ENCODE peak calls at places on chromosomes 5 and 9, in five cellular contexts. T is fibroblast of pulmonary artery, A is lower leg skin, C is fibroblast of lung, M is PC-9. L is an unnamed sample.

GRCh38 chr5:16784088-16784487 is 152.0 kb downstream of the MYO10 start:
- DNase-seq in C (peak), A (no peak), M (no peak), T (peak), L (no peak)

GRCh38 chr5:179818746-179819295 is 1.9 kb upstream of the SQSTM1 start:
- DNase-seq in T (peak), C (peak), M (peak), A (peak), L (peak)

GRCh38 chr5:161288071-161288470 is 258.5 kb downstream of the GABRB2 start:
- DNase-seq in T (no peak), A (no peak), M (no peak), C (no peak), L (no peak)

GRCh38 chr9:36023260-36024048 is 13.3 kb upstream of the RECK start:
- DNase-seq in T (peak), C (peak), M (peak), A (peak), L (peak)

GRCh38 chr9:134666801-134667200 is 25.2 kb downstream of the COL5A1 start:
- DNase-seq in A (no peak), T (peak), C (peak), M (no peak), L (no peak)

GRCh38 chr5:164358531-164359259 is 853.3 kb downstream of the MAT2B start:
- DNase-seq in A (no peak), T (peak), M (no peak), C (peak), L (no peak)

GRCh38 chr5:148972958-148973357 is 89.9 kb downstream of the SH3TC2 start:
- DNase-seq in M (peak), T (peak), A (peak), C (peak), L (no peak)

GRCh38 chr9:76798527-76798926 is 34.3 kb downstream of the PCA3 start:
- DNase-seq in C (no peak), T (no peak), M (no peak), A (no peak), L (no peak)

GRCh38 chr5:14039576-14039975 is 95.1 kb upstream of the DNAH5 start:
- DNase-seq in T (peak), A (no peak), M (peak), C (no peak), L (no peak)

GRCh38 chr5:98308960-98309359 is 464.5 kb upstream of the RGMB start:
- DNase-seq in C (no peak), T (peak), M (no peak), A (no peak), L (no peak)

GRCh38 chr5:116486588-116486987 is 88.0 kb downstream of the SEMA6A start:
- DNase-seq in A (no peak), M (no peak), C (no peak), T (no peak), L (no peak)

GRCh38 chr9:129835128-129835859 is at the start of the genes C9orf78 and USP20:
- DNase-seq in C (peak), M (peak), T (peak), A (peak), L (peak)

GRCh38 chr5:95081500-95082355 is 203.2 kb downstream of the MCTP1 start:
- DNase-seq in C (peak), A (peak), M (peak), T (peak), L (peak)

GRCh38 chr9:107281164-107281563 is 1.9 kb upstream of the RAD23B start:
- DNase-seq in A (no peak), T (no peak), C (no peak), M (no peak), L (no peak)

DNA sequence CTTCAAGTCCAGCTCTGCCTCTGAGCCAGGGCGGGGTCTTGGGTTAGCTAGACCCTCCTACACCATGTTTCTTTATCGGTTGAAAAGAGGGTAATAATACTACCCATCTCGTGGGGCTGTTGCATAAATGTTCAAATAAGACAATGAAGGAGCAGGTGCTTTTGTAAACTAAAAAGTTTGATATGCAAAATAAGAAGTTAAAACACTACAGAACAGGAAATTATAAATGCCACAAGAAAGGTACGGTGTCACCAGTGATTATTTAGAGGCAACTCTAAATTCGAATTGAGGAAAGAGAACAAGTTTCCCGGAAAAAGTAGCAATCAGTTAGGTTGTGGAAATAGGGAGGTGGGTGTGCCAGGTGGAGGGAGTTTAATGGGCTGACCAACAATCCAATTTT is 2.4 kb upstream of the PHF19 start:
- DNase-seq in A (no peak), T (no peak), M (no peak), C (no peak), L (no peak)
- H3K4me3 ChIP-seq in A (no peak), T (no peak), M (no peak), C (no peak), L (no peak)

DNA sequence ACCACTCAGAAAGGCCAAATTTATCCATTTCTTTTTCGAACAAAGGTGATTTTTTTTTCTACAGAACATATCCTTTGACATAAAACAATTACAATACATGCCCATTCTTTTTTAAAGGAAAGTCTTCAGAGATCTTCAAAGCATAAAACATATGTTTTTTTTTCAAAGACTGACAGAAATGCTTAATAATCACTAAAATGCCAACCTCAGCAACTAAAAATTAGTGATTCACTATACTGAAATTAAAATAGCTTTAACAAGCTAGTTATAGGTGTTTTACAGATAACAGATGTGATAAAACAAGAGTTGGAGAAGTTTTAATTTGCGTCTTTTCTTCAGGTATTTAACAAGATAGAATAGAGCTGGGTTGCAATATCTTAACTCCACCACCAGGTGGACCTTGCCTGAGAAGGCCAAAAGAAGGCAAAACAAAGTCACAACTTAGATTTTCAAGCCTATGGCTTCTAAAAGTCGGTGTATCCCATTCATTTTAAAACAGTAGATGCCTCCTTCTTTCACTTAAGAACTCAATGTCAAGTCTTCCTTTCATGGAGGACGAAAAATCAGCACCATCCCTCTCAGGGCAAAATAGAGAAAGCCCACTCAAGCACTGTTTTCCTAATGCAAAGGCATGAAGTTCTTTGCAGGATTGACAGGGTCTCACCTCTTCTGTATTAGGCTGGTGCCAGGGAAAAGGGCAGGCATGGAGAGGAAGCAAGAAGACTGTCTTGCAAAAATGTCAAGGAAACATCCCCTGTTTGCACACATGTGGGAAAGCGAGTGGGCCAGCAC is 31.1 kb upstream of the CPLX2 start:
- DNase-seq in M (no peak), T (peak), A (no peak), C (peak), L (no peak)
- TF ChIP-seq CTCF in M (peak), T (peak), A (no peak), C (peak), L (peak)

DNA sequence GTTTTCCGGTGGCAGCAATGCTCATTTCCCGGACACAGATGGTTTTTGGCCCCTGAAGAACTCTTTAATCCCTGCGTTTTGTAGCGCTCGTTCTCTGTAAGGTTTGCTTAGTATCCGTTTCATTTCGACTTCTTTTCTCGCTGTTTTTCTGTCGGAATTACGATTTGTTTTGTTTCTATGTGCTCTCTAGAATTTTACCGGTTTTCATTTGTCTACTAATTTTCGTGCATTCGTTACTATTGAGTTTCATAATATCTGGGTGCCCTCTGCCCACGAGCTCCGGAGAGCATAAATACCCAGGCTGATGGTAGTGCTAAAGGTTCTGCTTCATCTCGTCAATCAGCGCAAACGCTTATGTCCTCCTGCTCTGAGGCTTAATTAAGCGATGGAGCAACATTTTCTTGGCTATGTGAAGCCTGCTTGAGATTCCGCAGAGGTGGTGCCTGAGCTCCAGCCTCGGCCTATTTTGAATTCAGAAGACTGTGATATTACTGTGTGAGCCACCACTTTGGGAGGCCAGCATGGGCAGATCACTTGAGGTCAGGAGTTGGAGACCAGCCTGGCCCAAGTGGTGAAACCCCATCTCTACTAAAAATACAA is 44.9 kb downstream of the ANXA2R start:
- DNase-seq in C (peak), A (no peak), M (no peak), T (peak), L (no peak)
- H3K4me3 ChIP-seq in C (peak), A (no peak), M (no peak), T (peak), L (no peak)

GRCh38 chr9:73269430-73270101 is 117.9 kb downstream of the ANXA1 start:
- DNase-seq in M (no peak), A (no peak), C (peak), T (peak), L (no peak)
- TF ChIP-seq CTCF in M (peak), A (no peak), C (peak), T (peak), L (no peak)

DNA sequence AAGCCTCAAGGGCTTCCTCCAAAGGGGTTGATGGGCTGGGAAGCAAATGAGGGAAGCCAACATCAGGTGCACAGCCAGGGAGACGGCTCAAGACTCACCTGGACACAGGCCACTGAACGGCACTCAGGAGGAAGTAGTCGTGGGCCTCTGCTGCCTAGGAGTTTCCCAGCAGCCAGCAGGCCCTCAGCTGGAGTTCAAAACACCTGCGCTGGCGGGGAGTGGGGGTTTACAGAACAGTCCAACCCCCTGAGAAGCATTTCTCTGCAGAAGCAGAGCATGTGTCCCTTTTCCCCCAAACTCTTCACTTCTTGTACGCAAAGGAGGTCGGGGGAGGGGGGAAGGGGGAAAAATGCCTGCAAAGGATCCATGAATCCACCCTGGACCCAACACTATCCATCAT is 2.3 kb downstream of the WHRN start:
- DNase-seq in C (no peak), M (no peak), T (no peak), A (no peak), L (no peak)
- H3K4me3 ChIP-seq in C (no peak), M (peak), T (no peak), A (no peak), L (no peak)

GRCh38 chr5:157469073-157469472 is 9.1 kb downstream of the NIPAL4 start:
- DNase-seq in C (no peak), T (no peak), A (no peak), M (no peak), L (no peak)
- TF ChIP-seq CTCF in C (no peak), T (no peak), A (no peak), M (no peak), L (no peak)

GRCh38 chr5:54829102-54829501 is 156.3 kb downstream of the ESM1 start:
- DNase-seq in M (no peak), T (no peak), C (no peak), A (no peak), L (no peak)
- H3K4me3 ChIP-seq in M (no peak), T (no peak), C (no peak), A (no peak), L (no peak)

GRCh38 chr9:136949817-136950655 is 2.0 kb upstream of the LCN12 start:
- DNase-seq in A (peak), M (peak), T (peak), C (peak), L (peak)
- TF ChIP-seq CTCF in A (no peak), M (no peak), T (no peak), C (no peak), L (peak)